ENCODE peak calls at places on chromosomes 2 and 18, in seven cellular contexts. F, G, A, E, B, W and C are unnamed samples.

GRCh38 chr2:38966006-38966405 is 76.3 kb downstream of the ARHGEF33 start:
- DNase-seq in E (no peak), W (no peak), B (no peak), G (no peak), A (no peak), F (no peak), C (no peak)

GRCh38 chr2:217954971-217955740 is 47.6 kb downstream of the TNS1 start:
- DNase-seq in F (no peak), E (no peak), B (no peak), G (no peak), A (no peak), W (no peak), C (no peak)

GRCh38 chr2:7269993-7270392 is 352.8 kb downstream of the RNF144A start:
- DNase-seq in F (no peak), B (no peak), W (no peak), A (no peak), G (no peak), E (no peak), C (no peak)

GRCh38 chr2:9221223-9221622 is 14.6 kb downstream of the ASAP2 start:
- DNase-seq in E (no peak), B (no peak), G (no peak), W (no peak), F (peak), A (no peak), C (no peak)

GRCh38 chr18:78882585-78882984 is 97.0 kb upstream of the SALL3 start:
- DNase-seq in W (no peak), B (no peak), F (no peak), G (no peak), E (no peak), A (no peak), C (no peak)

GRCh38 chr18:50879302-50880107 is 587 bp downstream of the ME2 start:
- DNase-seq in W (peak), E (no peak), F (peak), G (peak), A (no peak), B (no peak), C (peak)

GRCh38 chr2:179410552-179411356 is 146.1 kb upstream of the SESTD1 start:
- DNase-seq in G (peak), E (peak), B (peak), A (peak), F (peak), W (no peak), C (peak)

GRCh38 chr2:241853651-241854341 is 4.9 kb downstream of the PDCD1 start:
- DNase-seq in W (no peak), G (peak), E (peak), B (no peak), A (no peak), F (no peak), C (no peak)

GRCh38 chr2:101150306-101151140 is 659 bp downstream of the TBC1D8 start:
- DNase-seq in B (peak), G (peak), F (peak), E (peak), A (no peak), W (peak), C (no peak)

GRCh38 chr18:76354348-76354747 is 140.7 kb downstream of the ZNF516 start:
- DNase-seq in G (peak), A (no peak), E (no peak), W (no peak), F (peak), B (no peak), C (no peak)

GRCh38 chr18:45713239-45713638 is 10.7 kb upstream of the SLC14A1 start:
- DNase-seq in W (no peak), G (peak), E (no peak), A (no peak), F (no peak), B (no peak), C (no peak)

GRCh38 chr2:158179660-158180059 is 78.0 kb downstream of the UPP2 start:
- DNase-seq in A (peak), B (no peak), W (no peak), E (no peak), G (peak), F (peak), C (no peak)

GRCh38 chr18:25557006-25557405 is 205.0 kb upstream of the ZNF521 start:
- DNase-seq in F (peak), A (no peak), W (no peak), E (no peak), G (no peak), B (no peak), C (no peak)

GRCh38 chr2:27627963-27628766 is 647 bp downstream of the CCDC121 start:
- DNase-seq in E (no peak), B (no peak), G (peak), A (no peak), F (peak), W (no peak), C (no peak)